ENCODE peak calls at places on chromosome 19, in four cellular contexts. D is AG08395, G is right atrium auricular region, A is AG04450. W is an unnamed sample.

GRCh38 chr19:7931221-7932061 is 5.5 kb upstream of the CTXN1 start:
- DNase-seq in D (no peak), G (no peak), A (no peak), W (no peak)

GRCh38 chr19:45598267-45599011 is 3.6 kb downstream of the GPR4 start:
- DNase-seq in D (peak), G (no peak), A (no peak), W (no peak)

GRCh38 chr19:18832331-18833140 is 777 bp downstream of the UPF1 start:
- DNase-seq in D (no peak), G (no peak), A (no peak), W (no peak)

GRCh38 chr19:13083627-13084026 is 19.0 kb downstream of the LYL1 start:
- DNase-seq in D (no peak), G (no peak), A (no peak), W (no peak)

GRCh38 chr19:43594710-43595604 is 977 bp downstream of the IRGQ start:
- DNase-seq in D (peak), G (peak), A (no peak), W (peak)

GRCh38 chr19:2053601-2054389 is 2.8 kb upstream of the MKNK2 start:
- DNase-seq in D (no peak), G (peak), A (no peak), W (no peak)

GRCh38 chr19:7216373-7216902 is 77.8 kb downstream of the INSR start:
- DNase-seq in D (no peak), G (no peak), A (no peak), W (no peak)

GRCh38 chr19:29418106-29418684 is 107.6 kb upstream of the VSTM2B start:
- DNase-seq in D (no peak), G (no peak), A (no peak), W (no peak)

GRCh38 chr19:34182125-34182524 is 9.8 kb downstream of the LSM14A start:
- DNase-seq in D (no peak), G (no peak), A (no peak), W (no peak)

GRCh38 chr19:9835507-9835949 is 410 bp downstream of the PIN1 start:
- DNase-seq in D (no peak), G (no peak), A (no peak), W (no peak)

GRCh38 chr19:11268783-11269267 is 6.5 kb upstream of the DOCK6 start:
- DNase-seq in D (peak), G (peak), A (peak), W (peak)

GRCh38 chr19:23823952-23824389 is 65.3 kb upstream of the ZNF681 start:
- DNase-seq in D (no peak), G (no peak), A (no peak), W (no peak)

GRCh38 chr19:42441047-42441440 is 1.7 kb downstream of the CXCL17 start:
- DNase-seq in D (no peak), G (no peak), A (no peak), W (no peak)

GRCh38 chr19:45764947-45765346 is 4.1 kb downstream of the SIX5 start:
- DNase-seq in D (no peak), G (no peak), A (no peak), W (no peak)

GRCh38 chr19:56372281-56372680 is 21.1 kb downstream of the ZNF582 start:
- DNase-seq in D (no peak), G (no peak), A (no peak), W (no peak)

GRCh38 chr19:49874503-49875157 is 2.5 kb downstream of the AKT1S1 start:
- DNase-seq in D (no peak), G (no peak), A (no peak), W (no peak)

GRCh38 chr19:3335431-3336350 is 30.7 kb upstream of the NFIC start:
- DNase-seq in D (no peak), G (peak), A (no peak), W (no peak)

GRCh38 chr19:50203281-50204080 is at the start of gene MYH14:
- DNase-seq in D (peak), G (peak), A (no peak), W (no peak)

GRCh38 chr19:13012690-13013608 is 17.7 kb downstream of the NFIX start:
- DNase-seq in D (peak), G (peak), A (no peak), W (peak)

GRCh38 chr19:38059897-38060296 is 152.9 kb downstream of the SIPA1L3 start:
- DNase-seq in D (no peak), G (no peak), A (no peak), W (no peak)

GRCh38 chr19:531009-531752 is 379 bp upstream of the CDC34 start:
- DNase-seq in D (peak), G (peak), A (peak), W (peak)

GRCh38 chr19:7505288-7505681 is 10.6 kb upstream of the ZNF358 start:
- DNase-seq in D (no peak), G (no peak), A (no peak), W (no peak)

GRCh38 chr19:15216363-15216762 is 15.6 kb upstream of the NOTCH3 start:
- DNase-seq in D (no peak), G (no peak), A (no peak), W (no peak)

GRCh38 chr19:38809592-38810252 is 3.0 kb downstream of the LGALS4 start:
- DNase-seq in D (no peak), G (no peak), A (no peak), W (no peak)

GRCh38 chr19:16106121-16106520 is 5.6 kb upstream of the RAB8A start:
- DNase-seq in D (peak), G (no peak), A (no peak), W (peak)

GRCh38 chr19:2578911-2579677 is 103.2 kb downstream of the GADD45B start:
- DNase-seq in D (peak), G (peak), A (peak), W (peak)

GRCh38 chr19:2278504-2279158 is 3.3 kb downstream of the PEAK3 start:
- DNase-seq in D (no peak), G (no peak), A (no peak), W (no peak)

GRCh38 chr19:13835791-13836723 is 40.8 kb downstream of the ZSWIM4 start:
- DNase-seq in D (peak), G (no peak), A (no peak), W (no peak)

GRCh38 chr19:13621413-13621812 is 115.1 kb upstream of the CACNA1A start:
- DNase-seq in D (peak), G (no peak), A (peak), W (peak)

GRCh38 chr19:48041877-48042580 is 1.9 kb downstream of the CABP5 start:
- DNase-seq in D (no peak), G (no peak), A (no peak), W (no peak)

GRCh38 chr19:38852231-38853044 is 2.7 kb upstream of the HNRNPL start:
- DNase-seq in D (peak), G (peak), A (no peak), W (peak)

GRCh38 chr19:28155265-28155664 is 1057.7 kb downstream of the UQCRFS1 start:
- DNase-seq in D (no peak), G (no peak), A (no peak), W (no peak)

GRCh38 chr19:3234800-3235199 is 10.3 kb downstream of the CELF5 start:
- DNase-seq in D (no peak), G (no peak), A (no peak), W (no peak)

GRCh38 chr19:11421607-11422098 is 2.5 kb upstream of the RGL3 start:
- DNase-seq in D (peak), G (peak), A (no peak), W (no peak)

GRCh38 chr19:4374451-4375163 is 25.7 kb downstream of the SH3GL1 start:
- DNase-seq in D (peak), G (peak), A (no peak), W (peak)

GRCh38 chr19:18203408-18203862 is 407 bp downstream of the RAB3A start:
- DNase-seq in D (no peak), G (no peak), A (no peak), W (no peak)

GRCh38 chr19:51727349-51727880 is 3.6 kb upstream of the HAS1 start:
- DNase-seq in D (peak), G (no peak), A (no peak), W (no peak)